ENCODE peak calls at places on chromosomes 4 and X, in five cellular contexts. O, N, A, K and D are unnamed samples.

GRCh38 chr4:126532527-126532926 is 1100.2 kb upstream of the INTU start:
- DNase-seq in N (no peak), K (no peak), A (no peak), O (no peak), D (no peak)

GRCh38 chrX:11293113-11293512 is at the start of gene AMELX:
- DNase-seq in A (no peak), N (no peak), O (no peak), K (no peak), D (no peak)

GRCh38 chr4:39042365-39042764 is 10.2 kb upstream of the TMEM156 start:
- DNase-seq in A (no peak), N (peak; percentile 58), O (no peak), K (no peak), D (no peak)

GRCh38 chrX:119686087-119686639 is 6.8 kb downstream of the SEPTIN6 start:
- DNase-seq in K (no peak), A (no peak), O (no peak), N (no peak), D (no peak)

GRCh38 chr4:139515531-139515958 is 40.5 kb downstream of the SETD7 start:
- DNase-seq in N (no peak), K (no peak), A (no peak), O (no peak), D (no peak)

GRCh38 chr4:95857761-95858160 is 17.9 kb downstream of the PDHA2 start:
- DNase-seq in K (no peak), O (no peak), A (no peak), N (no peak), D (no peak)

GRCh38 chr4:54558889-54559682 is 98.7 kb upstream of the KIT start:
- DNase-seq in N (no peak), K (no peak), O (no peak), A (no peak), D (no peak)

GRCh38 chrX:24243692-24244091 is 70.2 kb downstream of the SUPT20HL2 start:
- DNase-seq in N (no peak), K (no peak), O (no peak), A (peak; percentile 39), D (no peak)

GRCh38 chr4:65719635-65720034 is 49.3 kb upstream of the EPHA5 start:
- DNase-seq in A (no peak), K (no peak), N (no peak), O (no peak), D (no peak)

GRCh38 chr4:84279678-84280077 is 219.4 kb downstream of the NKX6-1 start:
- DNase-seq in O (no peak), N (no peak), A (no peak), K (no peak), D (no peak)

GRCh38 chrX:134369576-134369975 is 90.4 kb upstream of the HPRT1 start:
- DNase-seq in O (no peak), K (no peak), N (no peak), A (no peak), D (no peak)

GRCh38 chr4:175531405-175532091 is 280.5 kb downstream of the GPM6A start:
- DNase-seq in O (no peak), K (no peak), N (no peak), A (peak; percentile 30), D (no peak)

GRCh38 chr4:87093443-87094123 is 126.8 kb downstream of the KLHL8 start:
- DNase-seq in A (no peak), N (peak; percentile 59), O (no peak), K (peak; percentile 32), D (no peak)

GRCh38 chrX:1528186-1528883 is 8.7 kb downstream of the P2RY8 start:
- DNase-seq in K (no peak), A (no peak), N (no peak), O (peak; percentile 60), D (no peak)

GRCh38 chrX:3295731-3296130 is 50.7 kb downstream of the MXRA5 start:
- DNase-seq in N (no peak), A (no peak), O (no peak), K (no peak), D (no peak)

GRCh38 chr4:155796031-155796430 is 37.2 kb downstream of the GUCY1B1 start:
- DNase-seq in O (no peak), K (no peak), N (no peak), A (no peak), D (no peak)

GRCh38 chr4:73573794-73574528 is 46.3 kb downstream of the RASSF6 start:
- DNase-seq in N (peak; percentile 63), K (no peak), A (peak; percentile 81), O (peak; percentile 53), D (peak; percentile 63)

GRCh38 chrX:50165727-50166126 is 35.1 kb downstream of the AKAP4 start:
- DNase-seq in K (no peak), N (no peak), A (no peak), O (no peak), D (no peak)